ENCODE peak calls at places on chromosomes 2 and 18, in seven cellular contexts. One of them, this sample, is unnamed.

GRCh38 chr2:234146087-234146826 is 95.8 kb downstream of the SPP2 start:
- DNase-seq in mesendoderm: no peak
- DNase-seq in trophoblast cell: no peak
- DNase-seq in neuronal stem cell: no peak
- DNase-seq in H9: no peak
- DNase-seq in IMR-90: peak
- DNase-seq in mesenchymal stem cell: peak
- DNase-seq in this sample: no peak

GRCh38 chr18:77112161-77112801 is 20.3 kb downstream of the MBP start:
- DNase-seq in mesendoderm: peak
- DNase-seq in trophoblast cell: no peak
- DNase-seq in neuronal stem cell: no peak
- DNase-seq in H9: no peak
- DNase-seq in IMR-90: no peak
- DNase-seq in mesenchymal stem cell: no peak
- DNase-seq in this sample: no peak

GRCh38 chr2:13581471-13581870 is 864.7 kb downstream of the TRIB2 start:
- DNase-seq in mesendoderm: peak
- DNase-seq in trophoblast cell: peak
- DNase-seq in neuronal stem cell: no peak
- DNase-seq in H9: peak
- DNase-seq in IMR-90: no peak
- DNase-seq in mesenchymal stem cell: no peak
- DNase-seq in this sample: no peak

GRCh38 chr2:217108575-217109027 is 248.7 kb upstream of the TNP1 start:
- DNase-seq in mesendoderm: peak
- DNase-seq in trophoblast cell: no peak
- DNase-seq in neuronal stem cell: no peak
- DNase-seq in H9: no peak
- DNase-seq in IMR-90: no peak
- DNase-seq in mesenchymal stem cell: no peak
- DNase-seq in this sample: no peak

GRCh38 chr2:239155806-239156480 is 244.9 kb downstream of the HDAC4 start:
- DNase-seq in mesendoderm: no peak
- DNase-seq in trophoblast cell: no peak
- DNase-seq in neuronal stem cell: no peak
- DNase-seq in H9: peak
- DNase-seq in IMR-90: no peak
- DNase-seq in mesenchymal stem cell: no peak
- DNase-seq in this sample: no peak

GRCh38 chr2:3377279-3377611 is 373 bp downstream of the EIPR1 start:
- DNase-seq in mesendoderm: peak
- DNase-seq in trophoblast cell: peak
- DNase-seq in neuronal stem cell: no peak
- DNase-seq in H9: no peak
- DNase-seq in IMR-90: peak
- DNase-seq in mesenchymal stem cell: peak
- DNase-seq in this sample: no peak

GRCh38 chr2:85862426-85862825 is 26.4 kb downstream of the ST3GAL5 start:
- DNase-seq in mesendoderm: no peak
- DNase-seq in trophoblast cell: no peak
- DNase-seq in neuronal stem cell: no peak
- DNase-seq in H9: no peak
- DNase-seq in IMR-90: peak
- DNase-seq in mesenchymal stem cell: no peak
- DNase-seq in this sample: no peak

GRCh38 chr2:19933351-19933981 is 31.7 kb upstream of the TTC32 start:
- DNase-seq in mesendoderm: no peak
- DNase-seq in trophoblast cell: peak
- DNase-seq in neuronal stem cell: no peak
- DNase-seq in H9: no peak
- DNase-seq in IMR-90: peak
- DNase-seq in mesenchymal stem cell: peak
- DNase-seq in this sample: no peak

GRCh38 chr2:41948397-41948763 is 99.4 kb upstream of the PKDCC start:
- DNase-seq in mesendoderm: peak
- DNase-seq in trophoblast cell: no peak
- DNase-seq in neuronal stem cell: peak
- DNase-seq in H9: peak
- DNase-seq in IMR-90: no peak
- DNase-seq in mesenchymal stem cell: no peak
- DNase-seq in this sample: no peak

GRCh38 chr2:149058936-149059335 is 20.4 kb downstream of the LYPD6B start:
- DNase-seq in mesendoderm: no peak
- DNase-seq in trophoblast cell: peak
- DNase-seq in neuronal stem cell: no peak
- DNase-seq in H9: no peak
- DNase-seq in IMR-90: no peak
- DNase-seq in mesenchymal stem cell: no peak
- DNase-seq in this sample: no peak

GRCh38 chr18:23283933-23284430 is 148.7 kb downstream of the CABLES1 start:
- DNase-seq in mesendoderm: peak
- DNase-seq in trophoblast cell: peak
- DNase-seq in neuronal stem cell: no peak
- DNase-seq in H9: peak
- DNase-seq in IMR-90: peak
- DNase-seq in mesenchymal stem cell: peak
- DNase-seq in this sample: peak

GRCh38 chr2:100427627-100428258 is 10.3 kb upstream of the CHST10 start:
- DNase-seq in mesendoderm: peak
- DNase-seq in trophoblast cell: peak
- DNase-seq in neuronal stem cell: no peak
- DNase-seq in H9: peak
- DNase-seq in IMR-90: peak
- DNase-seq in mesenchymal stem cell: peak
- DNase-seq in this sample: peak

GRCh38 chr2:37802899-37803379 is 122.1 kb upstream of the RMDN2 start:
- DNase-seq in mesendoderm: no peak
- DNase-seq in trophoblast cell: peak
- DNase-seq in neuronal stem cell: no peak
- DNase-seq in H9: no peak
- DNase-seq in IMR-90: peak
- DNase-seq in mesenchymal stem cell: peak
- DNase-seq in this sample: no peak

GRCh38 chr18:36867056-36867455 is 38.1 kb downstream of the KIAA1328 start:
- DNase-seq in mesendoderm: no peak
- DNase-seq in trophoblast cell: no peak
- DNase-seq in neuronal stem cell: no peak
- DNase-seq in H9: no peak
- DNase-seq in IMR-90: no peak
- DNase-seq in mesenchymal stem cell: no peak
- DNase-seq in this sample: no peak

GRCh38 chr2:96114903-96115581 is 1.3 kb downstream of the ADRA2B start:
- DNase-seq in mesendoderm: no peak
- DNase-seq in trophoblast cell: no peak
- DNase-seq in neuronal stem cell: no peak
- DNase-seq in H9: no peak
- DNase-seq in IMR-90: no peak
- DNase-seq in mesenchymal stem cell: no peak
- DNase-seq in this sample: no peak

GRCh38 chr18:76426738-76427305 is 68.2 kb downstream of the ZNF516 start:
- DNase-seq in mesendoderm: peak
- DNase-seq in trophoblast cell: peak
- DNase-seq in neuronal stem cell: peak
- DNase-seq in H9: peak
- DNase-seq in IMR-90: no peak
- DNase-seq in mesenchymal stem cell: peak
- DNase-seq in this sample: no peak

GRCh38 chr2:232999354-232999753 is 13.7 kb downstream of the NGEF start:
- DNase-seq in mesendoderm: peak
- DNase-seq in trophoblast cell: no peak
- DNase-seq in neuronal stem cell: no peak
- DNase-seq in H9: no peak
- DNase-seq in IMR-90: no peak
- DNase-seq in mesenchymal stem cell: no peak
- DNase-seq in this sample: no peak

GRCh38 chr18:22739789-22740188 is 193.3 kb upstream of the RBBP8 start:
- DNase-seq in mesendoderm: no peak
- DNase-seq in trophoblast cell: no peak
- DNase-seq in neuronal stem cell: no peak
- DNase-seq in H9: no peak
- DNase-seq in IMR-90: no peak
- DNase-seq in mesenchymal stem cell: no peak
- DNase-seq in this sample: no peak

GRCh38 chr2:41900299-41900698 is 147.5 kb upstream of the PKDCC start:
- DNase-seq in mesendoderm: no peak
- DNase-seq in trophoblast cell: no peak
- DNase-seq in neuronal stem cell: no peak
- DNase-seq in H9: no peak
- DNase-seq in IMR-90: peak
- DNase-seq in mesenchymal stem cell: no peak
- DNase-seq in this sample: no peak

GRCh38 chr18:77397617-77398016 is 148.0 kb downstream of the GALR1 start:
- DNase-seq in mesendoderm: no peak
- DNase-seq in trophoblast cell: no peak
- DNase-seq in neuronal stem cell: no peak
- DNase-seq in H9: no peak
- DNase-seq in IMR-90: no peak
- DNase-seq in mesenchymal stem cell: no peak
- DNase-seq in this sample: no peak

GRCh38 chr2:127231130-127231865 is 11.2 kb upstream of the CYP27C1 start:
- DNase-seq in mesendoderm: no peak
- DNase-seq in trophoblast cell: no peak
- DNase-seq in neuronal stem cell: no peak
- DNase-seq in H9: no peak
- DNase-seq in IMR-90: peak
- DNase-seq in mesenchymal stem cell: no peak
- DNase-seq in this sample: no peak

GRCh38 chr2:66512626-66513025 is 77.7 kb downstream of the MEIS1 start:
- DNase-seq in mesendoderm: no peak
- DNase-seq in trophoblast cell: no peak
- DNase-seq in neuronal stem cell: no peak
- DNase-seq in H9: no peak
- DNase-seq in IMR-90: peak
- DNase-seq in mesenchymal stem cell: peak
- DNase-seq in this sample: no peak

GRCh38 chr2:66509326-66509811 is 74.4 kb downstream of the MEIS1 start:
- DNase-seq in mesendoderm: peak
- DNase-seq in trophoblast cell: peak
- DNase-seq in neuronal stem cell: no peak
- DNase-seq in H9: no peak
- DNase-seq in IMR-90: peak
- DNase-seq in mesenchymal stem cell: peak
- DNase-seq in this sample: no peak

GRCh38 chr2:66507673-66508127 is 72.8 kb downstream of the MEIS1 start:
- DNase-seq in mesendoderm: peak
- DNase-seq in trophoblast cell: no peak
- DNase-seq in neuronal stem cell: peak
- DNase-seq in H9: peak
- DNase-seq in IMR-90: no peak
- DNase-seq in mesenchymal stem cell: peak
- DNase-seq in this sample: peak

GRCh38 chr2:66506265-66506664 is 71.3 kb downstream of the MEIS1 start:
- DNase-seq in mesendoderm: no peak
- DNase-seq in trophoblast cell: no peak
- DNase-seq in neuronal stem cell: no peak
- DNase-seq in H9: no peak
- DNase-seq in IMR-90: no peak
- DNase-seq in mesenchymal stem cell: no peak
- DNase-seq in this sample: no peak

GRCh38 chr2:66508358-66509071 is 73.6 kb downstream of the MEIS1 start:
- DNase-seq in mesendoderm: peak
- DNase-seq in trophoblast cell: peak
- DNase-seq in neuronal stem cell: no peak
- DNase-seq in H9: peak
- DNase-seq in IMR-90: peak
- DNase-seq in mesenchymal stem cell: peak
- DNase-seq in this sample: no peak
- H2AK5ac ChIP-seq in mesendoderm: no peak
- H2AK5ac ChIP-seq in trophoblast cell: no peak
- H2AK5ac ChIP-seq in neuronal stem cell: no peak
- H2AK5ac ChIP-seq in H9: no peak
- H2AK5ac ChIP-seq in IMR-90: no peak
- H2AK5ac ChIP-seq in mesenchymal stem cell: peak
- H2AK5ac ChIP-seq in this sample: no peak

GRCh38 chr2:33145459-33145858 is 198.7 kb downstream of the LTBP1 start:
- DNase-seq in mesendoderm: no peak
- DNase-seq in trophoblast cell: no peak
- DNase-seq in neuronal stem cell: no peak
- DNase-seq in H9: no peak
- DNase-seq in IMR-90: peak
- DNase-seq in mesenchymal stem cell: no peak
- DNase-seq in this sample: no peak
- H2AK5ac ChIP-seq in mesendoderm: no peak
- H2AK5ac ChIP-seq in trophoblast cell: no peak
- H2AK5ac ChIP-seq in neuronal stem cell: no peak
- H2AK5ac ChIP-seq in H9: no peak
- H2AK5ac ChIP-seq in IMR-90: no peak
- H2AK5ac ChIP-seq in mesenchymal stem cell: no peak
- H2AK5ac ChIP-seq in this sample: no peak

GRCh38 chr2:193527146-193527545 is 1332.4 kb upstream of the TMEFF2 start:
- DNase-seq in mesendoderm: no peak
- DNase-seq in trophoblast cell: no peak
- DNase-seq in neuronal stem cell: no peak
- DNase-seq in H9: no peak
- DNase-seq in IMR-90: no peak
- DNase-seq in mesenchymal stem cell: no peak
- DNase-seq in this sample: no peak

GRCh38 chr2:193523662-193524061 is 1328.9 kb upstream of the TMEFF2 start:
- DNase-seq in mesendoderm: no peak
- DNase-seq in trophoblast cell: no peak
- DNase-seq in neuronal stem cell: no peak
- DNase-seq in H9: no peak
- DNase-seq in IMR-90: no peak
- DNase-seq in mesenchymal stem cell: no peak
- DNase-seq in this sample: no peak

DNA sequence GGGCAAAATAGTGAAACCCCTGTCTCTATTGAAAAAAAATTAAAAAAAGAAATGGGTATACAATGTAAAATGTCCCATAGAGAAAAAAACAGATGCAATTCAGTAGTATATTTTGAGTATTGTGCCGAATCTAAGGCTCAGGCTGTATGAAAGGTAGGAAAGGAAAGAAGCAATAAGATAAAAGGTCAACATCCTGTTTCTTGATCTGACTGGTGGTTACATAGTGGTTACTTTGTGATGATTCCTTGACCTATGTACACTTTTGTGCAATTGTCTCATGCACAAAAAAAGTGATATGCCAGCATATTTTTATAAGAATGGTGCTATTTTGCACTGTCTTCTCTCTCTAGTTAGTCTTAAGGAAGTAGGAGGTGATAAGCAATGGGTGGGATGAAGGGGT is 1333.7 kb upstream of the TMEFF2 start:
- DNase-seq in mesendoderm: no peak
- DNase-seq in trophoblast cell: no peak
- DNase-seq in neuronal stem cell: no peak
- DNase-seq in H9: no peak
- DNase-seq in IMR-90: no peak
- DNase-seq in mesenchymal stem cell: no peak
- DNase-seq in this sample: no peak
- H2AK5ac ChIP-seq in mesendoderm: no peak
- H2AK5ac ChIP-seq in trophoblast cell: no peak
- H2AK5ac ChIP-seq in neuronal stem cell: no peak
- H2AK5ac ChIP-seq in H9: no peak
- H2AK5ac ChIP-seq in IMR-90: no peak
- H2AK5ac ChIP-seq in mesenchymal stem cell: no peak
- H2AK5ac ChIP-seq in this sample: no peak

GRCh38 chr2:26731714-26732113 is 32.4 kb upstream of the SLC35F6 start:
- DNase-seq in mesendoderm: no peak
- DNase-seq in trophoblast cell: no peak
- DNase-seq in neuronal stem cell: no peak
- DNase-seq in H9: no peak
- DNase-seq in IMR-90: no peak
- DNase-seq in mesenchymal stem cell: no peak
- DNase-seq in this sample: no peak
- H2AK5ac ChIP-seq in mesendoderm: no peak
- H2AK5ac ChIP-seq in trophoblast cell: no peak
- H2AK5ac ChIP-seq in neuronal stem cell: no peak
- H2AK5ac ChIP-seq in H9: no peak
- H2AK5ac ChIP-seq in IMR-90: no peak
- H2AK5ac ChIP-seq in mesenchymal stem cell: no peak
- H2AK5ac ChIP-seq in this sample: no peak

This sample was measured in H1.